ENCODE peak calls at places on chromosomes 11 and 22, in eight cellular contexts. Z, T, N, K, U, V, J and D are unnamed samples. For H3K4me1, the result is how much of the 10 kb centered on the place peaks cover.

GRCh38 chr11:68057807-68058206 is 19.0 kb downstream of the TCIRG1 start:
- DNase-seq in Z (no peak), T (no peak), N (peak), K (no peak), U (no peak), V (no peak), J (no peak), D (no peak)

GRCh38 chr11:125079151-125079877 is 16.2 kb downstream of the SLC37A2 start:
- DNase-seq in Z (no peak), T (no peak), N (peak), K (no peak), U (no peak), V (no peak), J (peak), D (no peak)

GRCh38 chr11:1086171-1087102 is 11.8 kb downstream of the MUC2 start:
- DNase-seq in Z (no peak), T (peak), N (peak), K (no peak), U (no peak), V (peak), J (no peak), D (no peak)

GRCh38 chr11:121929581-121929980 is 186.4 kb downstream of the BLID start:
- DNase-seq in Z (peak), T (peak), N (no peak), K (no peak), U (no peak), V (peak), J (peak), D (no peak)

GRCh38 chr11:108852701-108853100 is 187.8 kb downstream of the DDX10 start:
- DNase-seq in Z (no peak), T (no peak), N (no peak), K (no peak), U (no peak), V (no peak), J (no peak), D (no peak)

GRCh38 chr11:76653674-76654309 is 16.8 kb downstream of the LRRC32 start:
- DNase-seq in Z (no peak), T (peak), N (no peak), K (peak), U (no peak), V (peak), J (peak), D (peak)

GRCh38 chr11:84414936-84415335 is 1128.8 kb upstream of the CCDC90B start:
- DNase-seq in Z (no peak), T (no peak), N (no peak), K (no peak), U (no peak), V (no peak), J (no peak), D (no peak)

GRCh38 chr11:75655619-75656018 is 13.2 kb downstream of the MAP6 start:
- DNase-seq in Z (no peak), T (no peak), N (no peak), K (no peak), U (no peak), V (no peak), J (peak), D (no peak)

GRCh38 chr11:96045622-96046456 is 121.9 kb upstream of the MTMR2 start:
- DNase-seq in Z (peak), T (no peak), N (no peak), K (no peak), U (no peak), V (peak), J (peak), D (no peak)

GRCh38 chr11:31236052-31236652 is 133.4 kb downstream of the DCDC1 start:
- DNase-seq in Z (no peak), T (no peak), N (no peak), K (no peak), U (no peak), V (no peak), J (peak), D (no peak)

GRCh38 chr11:58567889-58568512 is 7.7 kb downstream of the LPXN start:
- DNase-seq in Z (peak), T (peak), N (no peak), K (peak), U (peak), V (peak), J (peak), D (peak)

GRCh38 chr22:33328789-33329296 is 270.7 kb upstream of the SYN3 start:
- DNase-seq in Z (peak), T (no peak), N (no peak), K (no peak), U (no peak), V (no peak), J (peak), D (peak)

GRCh38 chr11:133491680-133492383 is 40.5 kb downstream of the OPCML start:
- DNase-seq in Z (no peak), T (no peak), N (no peak), K (no peak), U (no peak), V (no peak), J (no peak), D (no peak)

GRCh38 chr11:10317281-10317755 is 12.4 kb downstream of the ADM start:
- DNase-seq in Z (peak), T (no peak), N (no peak), K (no peak), U (no peak), V (no peak), J (no peak), D (no peak)

GRCh38 chr11:47960015-47960414 is 20.3 kb upstream of the PTPRJ start:
- DNase-seq in Z (no peak), T (no peak), N (peak), K (no peak), U (no peak), V (no peak), J (no peak), D (no peak)

GRCh38 chr11:47966621-47967020 is 13.7 kb upstream of the PTPRJ start:
- DNase-seq in Z (no peak), T (no peak), N (no peak), K (no peak), U (no peak), V (no peak), J (no peak), D (no peak)

GRCh38 chr11:47964546-47964945 is 15.8 kb upstream of the PTPRJ start:
- DNase-seq in Z (no peak), T (no peak), N (no peak), K (no peak), U (no peak), V (no peak), J (no peak), D (no peak)

GRCh38 chr11:47961383-47961782 is 19.0 kb upstream of the PTPRJ start:
- DNase-seq in Z (no peak), T (no peak), N (no peak), K (no peak), U (no peak), V (no peak), J (no peak), D (no peak)
- H3K4me1 ChIP-seq in Z (under half), T (under half), N (under half), K (under half), U (under half), V (under half), J (under half), D (under half)

GRCh38 chr11:126431401-126432064 is 76.0 kb downstream of the ST3GAL4 start:
- DNase-seq in Z (no peak), T (peak), N (no peak), K (peak), U (no peak), V (peak), J (peak), D (peak)

GRCh38 chr11:126433989-126434949 is 78.8 kb downstream of the ST3GAL4 start:
- DNase-seq in Z (no peak), T (no peak), N (no peak), K (no peak), U (no peak), V (no peak), J (no peak), D (no peak)

GRCh38 chr11:126432065-126432461 is 76.6 kb downstream of the ST3GAL4 start:
- DNase-seq in Z (no peak), T (no peak), N (no peak), K (no peak), U (no peak), V (no peak), J (no peak), D (no peak)

GRCh38 chr11:126433244-126433846 is 77.9 kb downstream of the ST3GAL4 start:
- DNase-seq in Z (no peak), T (no peak), N (no peak), K (no peak), U (no peak), V (no peak), J (no peak), D (no peak)

DNA sequence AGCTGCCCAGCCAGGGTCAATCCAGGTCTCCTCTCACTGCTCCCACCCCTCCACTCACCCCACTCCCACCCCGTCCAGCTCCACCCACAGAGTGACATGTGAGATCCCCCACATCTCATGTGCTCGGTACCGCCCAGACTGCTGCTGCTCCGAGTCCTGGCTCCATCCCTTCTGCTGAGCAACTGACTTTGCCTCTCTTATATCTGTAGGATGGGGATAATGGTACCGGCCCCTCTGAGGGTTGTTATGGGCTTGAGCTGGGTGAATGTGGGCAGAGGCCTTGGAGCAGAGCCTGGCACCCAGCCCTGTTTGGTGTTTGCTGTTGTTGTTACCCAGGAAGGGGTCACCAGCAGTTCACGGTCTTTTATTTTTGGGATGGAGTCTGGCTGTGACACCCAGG is 77.0 kb downstream of the ST3GAL4 start:
- DNase-seq in Z (no peak), T (no peak), N (no peak), K (no peak), U (no peak), V (peak), J (no peak), D (no peak)
- H3K4me1 ChIP-seq in Z (under half), T (under half), N (under half), K (under half), U (under half), V (half or more), J (under half), D (under half)

GRCh38 chr22:22040472-22040871 is 57.9 kb upstream of the TOP3B start:
- DNase-seq in Z (no peak), T (no peak), N (no peak), K (no peak), U (no peak), V (no peak), J (no peak), D (no peak)
- H3K4me1 ChIP-seq in Z (under half), T (under half), N (under half), K (under half), U (under half), V (under half), J (under half), D (under half)

DNA sequence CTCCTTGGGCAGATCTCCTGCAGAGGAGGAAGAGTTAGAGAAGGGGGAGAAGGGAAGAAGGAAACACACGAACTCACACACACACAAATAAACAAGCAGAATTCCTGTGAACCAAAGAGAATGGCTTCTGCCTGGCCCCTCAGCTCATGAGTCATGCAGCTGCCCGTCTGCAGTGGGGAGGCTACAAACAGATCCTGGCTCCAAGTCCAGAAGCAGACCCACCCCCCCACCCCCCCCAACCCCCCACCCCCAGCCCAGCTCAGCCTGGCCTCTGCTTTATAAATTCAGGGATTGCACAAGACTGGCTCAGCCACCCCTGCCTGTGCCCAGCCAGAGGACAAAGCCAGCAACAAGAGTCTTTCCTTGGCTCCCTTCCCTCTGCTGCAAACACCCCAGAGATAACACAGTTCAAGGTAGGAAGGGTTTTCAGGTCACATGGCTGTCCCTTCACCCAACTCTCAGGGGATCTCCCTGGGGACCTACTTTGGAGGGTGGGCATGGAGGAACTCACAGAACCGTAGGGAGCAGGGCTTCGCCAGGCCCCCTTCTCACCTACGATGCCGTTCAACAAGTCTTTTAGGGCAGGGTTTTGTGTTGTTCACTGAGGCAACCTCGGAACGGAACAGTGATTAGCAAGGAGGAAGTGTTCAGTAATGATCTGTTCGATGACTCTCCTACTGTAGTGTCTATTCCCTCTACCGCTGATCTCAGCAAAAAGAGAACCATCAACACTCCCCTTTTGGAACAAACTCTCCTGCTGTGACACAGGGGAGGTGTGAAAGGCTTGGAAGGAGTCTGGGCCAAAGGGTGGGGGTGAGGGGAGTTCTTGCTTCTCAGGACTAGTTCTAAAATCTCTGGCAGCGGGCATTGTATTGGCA is 35.5 kb downstream of the RPL27A start:
- DNase-seq in Z (no peak), T (peak), N (no peak), K (peak), U (no peak), V (peak), J (peak), D (no peak)
- H3K4me1 ChIP-seq in Z (under half), T (half or more), N (half or more), K (half or more), U (under half), V (half or more), J (half or more), D (under half)

GRCh38 chr11:44862546-44863101 is 88.1 kb downstream of the TP53I11 start:
- DNase-seq in Z (no peak), T (no peak), N (no peak), K (no peak), U (no peak), V (no peak), J (no peak), D (no peak)
- H3K4me1 ChIP-seq in Z (under half), T (under half), N (under half), K (under half), U (under half), V (half or more), J (under half), D (under half)

DNA sequence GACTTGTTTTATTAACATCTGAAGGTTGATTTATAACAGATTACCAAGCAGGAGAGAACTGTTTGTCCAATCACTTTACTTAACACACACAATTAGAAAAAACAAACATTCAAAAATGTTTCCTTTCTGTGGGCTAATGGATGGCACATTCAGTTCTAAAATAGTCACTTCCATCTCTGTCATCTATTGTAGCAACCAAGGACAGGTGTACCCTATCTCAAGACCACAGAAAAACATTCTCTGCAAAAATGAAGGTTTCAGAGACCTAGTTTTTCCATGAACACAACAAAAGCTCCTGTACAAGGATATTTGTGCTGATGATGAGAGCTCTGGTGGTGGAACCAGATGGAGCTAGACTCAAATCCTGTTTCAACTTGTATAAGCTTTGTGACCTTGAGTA is 239.9 kb downstream of the CADM1 start:
- DNase-seq in Z (no peak), T (no peak), N (no peak), K (no peak), U (no peak), V (no peak), J (no peak), D (no peak)
- H3K4me1 ChIP-seq in Z (under half), T (under half), N (under half), K (under half), U (under half), V (under half), J (under half), D (under half)